ENCODE peak calls at places on chromosomes 16 and 17, in five cellular contexts. P, M, U, D and A are unnamed samples.

GRCh38 chr17:16442594-16443389 is 27.4 kb downstream of the TRPV2 start:
- DNase-seq in P (peak), M (no peak), U (no peak), D (no peak), A (peak)

GRCh38 chr17:628507-628941 is 86.1 kb downstream of the VPS53 start:
- DNase-seq in P (peak), M (no peak), U (no peak), D (no peak), A (no peak)

GRCh38 chr16:8474576-8474975 is 115.7 kb downstream of the TMEM114 start:
- DNase-seq in P (no peak), M (no peak), U (no peak), D (peak), A (no peak)

GRCh38 chr16:85573696-85574641 is 39.2 kb upstream of the GSE1 start:
- DNase-seq in P (peak), M (no peak), U (no peak), D (no peak), A (peak)

GRCh38 chr17:8393470-8394231 is 4.0 kb downstream of the RNF222 start:
- DNase-seq in P (no peak), M (no peak), U (no peak), D (no peak), A (no peak)

GRCh38 chr16:65421596-65421995 is 299.7 kb upstream of the CDH11 start:
- DNase-seq in P (no peak), M (no peak), U (no peak), D (no peak), A (no peak)

GRCh38 chr16:81630632-81631026 is 148.5 kb upstream of the PLCG2 start:
- DNase-seq in P (no peak), M (no peak), U (no peak), D (no peak), A (no peak)

GRCh38 chr16:10256855-10257641 is 74.8 kb upstream of the GRIN2A start:
- DNase-seq in P (peak), M (no peak), U (no peak), D (no peak), A (peak)

GRCh38 chr17:76353004-76353598 is 615 bp downstream of the PRPSAP1 start:
- DNase-seq in P (no peak), M (no peak), U (no peak), D (no peak), A (no peak)

GRCh38 chr16:88431651-88432050 is 21.4 kb upstream of the ZFPM1 start:
- DNase-seq in P (no peak), M (no peak), U (no peak), D (no peak), A (no peak)

GRCh38 chr17:76077582-76078110 is 1.3 kb upstream of the ZACN start:
- DNase-seq in P (no peak), M (no peak), U (no peak), D (no peak), A (no peak)

GRCh38 chr17:78974635-78975591 is 4.8 kb downstream of the LGALS3BP start:
- DNase-seq in P (peak), M (peak), U (peak), D (no peak), A (peak)

GRCh38 chr16:53078765-53079484 is 24.1 kb downstream of the CHD9 start:
- DNase-seq in P (no peak), M (no peak), U (no peak), D (no peak), A (peak)

GRCh38 chr16:85309656-85310587 is 197.7 kb upstream of the CIBAR2 start:
- DNase-seq in P (no peak), M (no peak), U (no peak), D (no peak), A (no peak)

GRCh38 chr17:4090898-4091297 is 51.9 kb downstream of the ZZEF1 start:
- DNase-seq in P (no peak), M (no peak), U (no peak), D (no peak), A (peak)

GRCh38 chr16:72124761-72125634 is 31.4 kb downstream of the DHX38 start:
- DNase-seq in P (peak), M (peak), U (peak), D (peak), A (peak)

GRCh38 chr16:12097523-12098428 is 121.2 kb downstream of the SNX29 start:
- DNase-seq in P (peak), M (no peak), U (peak), D (no peak), A (peak)

GRCh38 chr16:87715231-87715630 is 50.6 kb downstream of the KLHDC4 start:
- DNase-seq in P (no peak), M (no peak), U (no peak), D (no peak), A (no peak)

GRCh38 chr16:1216296-1216619 is 8.8 kb downstream of the TPSG1 start:
- DNase-seq in P (no peak), M (no peak), U (no peak), D (no peak), A (no peak)

GRCh38 chr17:36978810-36979584 is 30.2 kb downstream of the AATF start:
- DNase-seq in P (peak), M (no peak), U (no peak), D (no peak), A (no peak)

GRCh38 chr17:80227156-80227555 is 6.9 kb downstream of the SLC26A11 start:
- DNase-seq in P (no peak), M (no peak), U (no peak), D (no peak), A (no peak)

GRCh38 chr16:59181821-59182420 is 447.8 kb upstream of the GOT2 start:
- DNase-seq in P (no peak), M (no peak), U (no peak), D (no peak), A (no peak)

GRCh38 chr16:82201906-82202305 is 31.9 kb upstream of the MPHOSPH6 start:
- DNase-seq in P (no peak), M (no peak), U (no peak), D (no peak), A (no peak)

GRCh38 chr16:31874354-31875111 is 926 bp downstream of the ZNF267 start:
- DNase-seq in P (peak), M (no peak), U (no peak), D (no peak), A (peak)

GRCh38 chr17:41972571-41973411 is 6.2 kb downstream of the CNP start:
- DNase-seq in P (peak), M (no peak), U (no peak), D (no peak), A (peak)

GRCh38 chr16:88084881-88085280 is 133.6 kb downstream of the BANP start:
- DNase-seq in P (peak), M (no peak), U (no peak), D (no peak), A (peak)

GRCh38 chr17:32741381-32741780 is 135.5 kb downstream of the MYO1D start:
- DNase-seq in P (no peak), M (no peak), U (no peak), D (no peak), A (no peak)

GRCh38 chr16:19242186-19242585 is 43.3 kb upstream of the CLEC19A start:
- DNase-seq in P (no peak), M (no peak), U (no peak), D (no peak), A (no peak)

GRCh38 chr16:67199011-67199807 is at the start of gene ELMO3:
- DNase-seq in P (no peak), M (no peak), U (no peak), D (no peak), A (no peak)

GRCh38 chr16:48393843-48394703 is 8.9 kb upstream of the SIAH1 start:
- DNase-seq in P (peak), M (no peak), U (no peak), D (no peak), A (peak)

GRCh38 chr17:3851461-3852100 is 5.5 kb upstream of the NCBP3 start:
- DNase-seq in P (no peak), M (no peak), U (no peak), D (no peak), A (no peak)

GRCh38 chr16:12459401-12459791 is 344.3 kb downstream of the CPPED1 start:
- DNase-seq in P (no peak), M (no peak), U (no peak), D (no peak), A (no peak)

GRCh38 chr17:4944163-4944553 is 4.1 kb downstream of the RNF167 start:
- DNase-seq in P (no peak), M (no peak), U (no peak), D (no peak), A (no peak)

GRCh38 chr17:18959845-18960240 is 7.9 kb downstream of the SLC5A10 start:
- DNase-seq in P (no peak), M (no peak), U (no peak), D (no peak), A (no peak)

GRCh38 chr17:50944054-50944901 is 78.1 kb upstream of the TOB1 start:
- DNase-seq in P (peak), M (no peak), U (no peak), D (peak), A (peak)

GRCh38 chr16:27374231-27374793 is 27.7 kb upstream of the IL21R start:
- DNase-seq in P (no peak), M (no peak), U (no peak), D (no peak), A (no peak)

GRCh38 chr16:27434141-27435051 is 32.4 kb downstream of the IL21R start:
- DNase-seq in P (no peak), M (no peak), U (no peak), D (no peak), A (no peak)

GRCh38 chr17:28547623-28548416 is 4.6 kb downstream of the UNC119 start:
- DNase-seq in P (peak), M (peak), U (no peak), D (peak), A (peak)

DNA sequence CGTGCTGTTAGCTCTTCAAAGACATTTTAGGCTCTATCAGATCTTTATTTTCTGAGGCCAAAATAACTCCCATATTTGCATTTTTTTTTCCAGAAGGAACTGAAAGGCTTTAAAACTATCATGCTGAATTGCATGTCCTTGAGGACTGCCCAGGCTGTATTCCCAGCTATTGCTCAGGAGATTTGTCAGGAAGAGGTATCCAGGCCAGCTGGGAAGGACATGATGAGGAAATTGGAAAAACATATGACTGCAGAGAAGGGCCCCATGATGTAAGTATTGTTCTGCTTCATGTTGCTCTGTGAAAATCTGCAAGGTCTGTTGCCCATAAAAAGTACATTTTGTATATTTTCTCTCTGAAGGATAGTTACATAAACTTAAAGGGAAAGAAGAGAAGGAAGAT is 5.7 kb downstream of the CDC6 start:
- DNase-seq in P (no peak), M (no peak), U (no peak), D (no peak), A (peak)
- TF ChIP-seq CTCF in P (no peak), M (no peak), U (no peak), D (no peak), A (no peak)

DNA sequence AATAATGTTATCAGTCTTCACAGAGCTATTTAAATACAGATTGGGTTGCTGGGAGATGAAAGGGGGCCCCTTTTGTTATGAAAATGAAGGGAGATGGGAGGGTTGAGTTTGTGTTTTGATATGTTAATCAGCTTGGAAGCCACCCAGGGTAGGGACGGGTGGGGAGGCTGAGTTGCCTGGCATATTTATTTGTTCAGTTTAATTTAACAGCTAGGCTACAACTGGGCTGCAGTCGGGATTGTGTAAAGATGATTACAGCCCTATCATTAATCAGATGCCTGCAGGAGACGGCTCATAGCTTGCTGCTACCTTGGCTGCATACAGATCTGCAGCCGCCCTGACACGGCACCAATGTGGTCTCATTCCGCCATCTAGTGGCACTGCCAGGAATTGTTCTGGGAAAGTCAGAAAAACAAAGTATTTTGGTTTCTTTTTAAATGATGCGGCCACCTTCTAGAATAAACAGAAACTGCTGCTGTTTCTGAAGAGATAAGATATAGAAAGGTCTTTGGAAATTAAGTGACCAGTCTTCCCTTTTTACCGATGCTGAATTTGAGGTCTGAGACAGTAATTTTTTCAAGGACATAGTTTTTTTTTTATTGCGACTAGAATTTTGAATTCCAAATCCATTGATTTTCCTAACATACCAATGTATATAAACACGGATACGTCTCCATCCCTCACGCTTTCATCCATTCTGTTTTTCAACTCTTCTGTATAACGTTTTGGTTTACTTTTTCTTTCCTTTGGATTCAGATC is 458.0 kb upstream of the ASIC2 start:
- DNase-seq in P (peak), M (peak), U (peak), D (peak), A (peak)
- TF ChIP-seq CTCF in P (peak), M (peak), U (peak), D (peak), A (peak)

DNA sequence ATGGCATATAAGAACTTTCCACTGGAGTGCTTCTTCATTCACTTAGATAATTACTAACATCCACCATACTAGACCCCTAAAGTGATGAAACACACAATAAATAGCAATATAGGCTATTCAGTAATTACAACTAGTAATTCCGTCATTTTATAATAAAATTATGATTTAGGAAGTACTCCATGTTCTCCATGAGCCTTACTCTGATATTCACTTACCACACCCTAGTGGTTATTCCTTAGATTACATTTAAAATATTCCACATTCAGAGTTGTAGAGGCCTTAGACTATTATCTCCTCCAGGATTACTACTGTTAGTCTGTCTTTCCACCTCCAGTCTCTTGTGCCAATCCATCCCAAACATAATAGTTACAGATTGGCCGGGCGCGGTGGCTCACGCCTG is 62.4 kb downstream of the STH start:
- DNase-seq in P (peak), M (peak), U (no peak), D (no peak), A (peak)
- TF ChIP-seq CTCF in P (peak), M (peak), U (peak), D (peak), A (peak)

GRCh38 chr16:63702981-63703590 is 1418.8 kb downstream of the CDH11 start:
- DNase-seq in P (no peak), M (no peak), U (no peak), D (no peak), A (no peak)
- TF ChIP-seq CTCF in P (no peak), M (no peak), U (no peak), D (peak), A (no peak)

GRCh38 chr16:24070851-24071250 is 185.3 kb upstream of the CACNG3 start:
- DNase-seq in P (peak), M (peak), U (no peak), D (peak), A (peak)
- TF ChIP-seq CTCF in P (peak), M (peak), U (no peak), D (peak), A (no peak)